ENCODE peak calls at places on chromosomes 13 and 19, in seven cellular contexts. O is heart left ventricle, M is right atrium auricular region, I is foreskin fibroblast, H is choroid plexus epithelial cell, L is right lobe of liver, F is fibroblast of pulmonary artery. S is an unnamed sample.

GRCh38 chr13:40161931-40162330 is 504.5 kb downstream of the FOXO1 start:
- DNase-seq in O (no peak), M (no peak), I (no peak), H (no peak), L (no peak), F (no peak), S (no peak)

GRCh38 chr13:99894105-99894504 is 77.5 kb downstream of the ZIC5 start:
- DNase-seq in O (no peak), M (peak), I (no peak), H (no peak), L (no peak), F (no peak), S (no peak)

GRCh38 chr13:46668302-46668720 is 115.3 kb downstream of the LRCH1 start:
- DNase-seq in O (peak), M (no peak), I (peak), H (peak), L (no peak), F (peak), S (no peak)

GRCh38 chr13:77860621-77861020 is 58.0 kb downstream of the EDNRB start:
- DNase-seq in O (no peak), M (no peak), I (peak), H (peak), L (no peak), F (peak), S (no peak)

GRCh38 chr19:13098291-13099072 is 4.2 kb downstream of the LYL1 start:
- DNase-seq in O (no peak), M (no peak), I (peak), H (peak), L (no peak), F (peak), S (no peak)

GRCh38 chr13:98393873-98394272 is 183.0 kb downstream of the STK24 start:
- DNase-seq in O (no peak), M (peak), I (no peak), H (no peak), L (no peak), F (no peak), S (no peak)

GRCh38 chr13:51832471-51833152 is 12.4 kb downstream of the TMEM272 start:
- DNase-seq in O (peak), M (peak), I (peak), H (peak), L (no peak), F (peak), S (no peak)

GRCh38 chr19:58395220-58395978 is at the start of gene RNF225:
- DNase-seq in O (no peak), M (no peak), I (peak), H (no peak), L (no peak), F (no peak), S (no peak)

GRCh38 chr13:51066091-51066831 is 44.8 kb downstream of the C13orf42 start:
- DNase-seq in O (peak), M (no peak), I (no peak), H (peak), L (no peak), F (no peak), S (no peak)

GRCh38 chr19:8045872-8046568 is 6.5 kb upstream of the CCL25 start:
- DNase-seq in O (no peak), M (no peak), I (no peak), H (no peak), L (no peak), F (no peak), S (no peak)

GRCh38 chr19:47215581-47215980 is 15.4 kb downstream of the BBC3 start:
- DNase-seq in O (no peak), M (no peak), I (no peak), H (no peak), L (no peak), F (no peak), S (no peak)

GRCh38 chr13:73450583-73450982 is 391.8 kb downstream of the KLF5 start:
- DNase-seq in O (no peak), M (no peak), I (no peak), H (peak), L (no peak), F (no peak), S (no peak)

GRCh38 chr19:7632340-7633203 is 947 bp downstream of the PCP2 start:
- DNase-seq in O (no peak), M (no peak), I (no peak), H (no peak), L (no peak), F (no peak), S (no peak)

GRCh38 chr19:15107056-15108010 is at the start of gene SYDE1:
- DNase-seq in O (peak), M (peak), I (peak), H (peak), L (no peak), F (peak), S (peak)

GRCh38 chr13:46184277-46184699 is 2.3 kb upstream of the LCP1 start:
- DNase-seq in O (no peak), M (no peak), I (peak), H (peak), L (no peak), F (peak), S (peak)

GRCh38 chr13:25168800-25169199 is 3.3 kb downstream of the AMER2 start:
- DNase-seq in O (no peak), M (no peak), I (no peak), H (no peak), L (no peak), F (no peak), S (no peak)

GRCh38 chr19:751501-752341 is 809 bp downstream of the MISP start:
- DNase-seq in O (no peak), M (peak), I (peak), H (peak), L (no peak), F (peak), S (no peak)

GRCh38 chr13:113741101-113741731 is 17.8 kb upstream of the TMEM255B start:
- DNase-seq in O (no peak), M (no peak), I (no peak), H (no peak), L (no peak), F (no peak), S (no peak)

GRCh38 chr13:113740661-113741060 is 18.4 kb upstream of the TMEM255B start:
- DNase-seq in O (no peak), M (no peak), I (no peak), H (no peak), L (peak), F (no peak), S (no peak)

GRCh38 chr13:113742445-113743120 is 16.4 kb upstream of the TMEM255B start:
- DNase-seq in O (no peak), M (no peak), I (no peak), H (no peak), L (peak), F (no peak), S (no peak)

GRCh38 chr13:113743366-113744195 is 15.4 kb upstream of the TMEM255B start:
- DNase-seq in O (no peak), M (no peak), I (no peak), H (no peak), L (peak), F (no peak), S (no peak)

GRCh38 chr13:113742000-113742441 is 17.0 kb upstream of the TMEM255B start:
- DNase-seq in O (no peak), M (no peak), I (peak), H (peak), L (peak), F (peak), S (peak)
- TF ChIP-seq CTCF in O (no peak), M (no peak), I (no peak), H (peak), L (no peak), F (peak), S (no peak)

GRCh38 chr19:10895363-10895762 is 24.0 kb downstream of the CARM1 start:
- DNase-seq in O (no peak), M (no peak), I (no peak), H (no peak), L (no peak), F (no peak), S (no peak)

GRCh38 chr19:10896851-10897526 is 25.6 kb downstream of the CARM1 start:
- DNase-seq in O (no peak), M (no peak), I (no peak), H (peak), L (no peak), F (no peak), S (no peak)

GRCh38 chr19:10894911-10895213 is 23.5 kb downstream of the CARM1 start:
- DNase-seq in O (no peak), M (no peak), I (no peak), H (no peak), L (no peak), F (no peak), S (no peak)

GRCh38 chr19:10898633-10899032 is 27.3 kb downstream of the CARM1 start:
- DNase-seq in O (no peak), M (no peak), I (no peak), H (no peak), L (no peak), F (no peak), S (no peak)

DNA sequence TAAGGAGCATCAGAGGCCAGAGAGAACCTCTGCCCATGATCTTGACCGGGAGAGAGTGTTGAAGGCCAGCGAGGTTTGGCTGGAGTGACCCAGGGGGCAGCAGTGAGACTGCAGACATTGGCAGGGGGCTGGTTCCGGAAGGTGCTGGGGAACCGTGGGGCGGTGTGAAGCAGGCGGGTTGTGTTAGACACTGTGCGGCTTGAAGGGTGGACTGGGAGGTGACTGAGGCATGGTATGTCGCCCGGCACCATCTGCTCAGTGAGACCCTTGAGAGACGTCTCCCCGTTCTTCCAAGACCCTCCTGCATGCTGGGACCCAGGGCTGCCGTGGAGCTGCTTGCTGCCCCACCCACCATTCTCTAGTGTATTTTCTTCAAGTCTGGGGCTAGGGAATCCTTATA is 24.6 kb downstream of the CARM1 start:
- DNase-seq in O (no peak), M (no peak), I (no peak), H (no peak), L (no peak), F (no peak), S (peak)
- TF ChIP-seq CTCF in O (no peak), M (no peak), I (no peak), H (peak), L (no peak), F (no peak), S (no peak)

DNA sequence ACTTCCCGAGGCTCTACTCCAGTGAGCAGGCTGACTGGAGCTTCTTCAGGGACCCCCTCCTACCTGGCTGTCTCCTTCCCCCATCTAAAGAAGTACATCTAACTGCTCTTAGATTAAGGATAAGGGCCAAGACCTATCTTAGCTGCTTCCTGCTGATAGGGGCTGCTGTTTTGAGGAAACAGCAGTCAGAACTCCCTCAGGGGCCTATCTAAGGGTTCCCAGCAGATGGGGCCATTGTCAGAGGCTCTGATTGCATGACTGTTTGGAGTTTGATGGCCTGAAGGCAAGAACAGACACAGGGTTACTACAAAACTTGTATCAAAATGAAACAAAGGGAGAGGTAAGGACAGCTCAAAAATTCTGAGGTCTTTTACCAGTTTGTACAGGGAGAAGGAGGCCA is 2636.9 kb upstream of the PCDH20 start:
- DNase-seq in O (no peak), M (no peak), I (no peak), H (no peak), L (no peak), F (no peak), S (no peak)
- TF ChIP-seq CTCF in O (no peak), M (no peak), I (no peak), H (no peak), L (no peak), F (no peak), S (no peak)

GRCh38 chr19:29467824-29468401 is 57.9 kb upstream of the VSTM2B start:
- DNase-seq in O (no peak), M (no peak), I (no peak), H (peak), L (no peak), F (peak), S (no peak)
- TF ChIP-seq CTCF in O (no peak), M (no peak), I (peak), H (no peak), L (peak), F (peak), S (no peak)

DNA sequence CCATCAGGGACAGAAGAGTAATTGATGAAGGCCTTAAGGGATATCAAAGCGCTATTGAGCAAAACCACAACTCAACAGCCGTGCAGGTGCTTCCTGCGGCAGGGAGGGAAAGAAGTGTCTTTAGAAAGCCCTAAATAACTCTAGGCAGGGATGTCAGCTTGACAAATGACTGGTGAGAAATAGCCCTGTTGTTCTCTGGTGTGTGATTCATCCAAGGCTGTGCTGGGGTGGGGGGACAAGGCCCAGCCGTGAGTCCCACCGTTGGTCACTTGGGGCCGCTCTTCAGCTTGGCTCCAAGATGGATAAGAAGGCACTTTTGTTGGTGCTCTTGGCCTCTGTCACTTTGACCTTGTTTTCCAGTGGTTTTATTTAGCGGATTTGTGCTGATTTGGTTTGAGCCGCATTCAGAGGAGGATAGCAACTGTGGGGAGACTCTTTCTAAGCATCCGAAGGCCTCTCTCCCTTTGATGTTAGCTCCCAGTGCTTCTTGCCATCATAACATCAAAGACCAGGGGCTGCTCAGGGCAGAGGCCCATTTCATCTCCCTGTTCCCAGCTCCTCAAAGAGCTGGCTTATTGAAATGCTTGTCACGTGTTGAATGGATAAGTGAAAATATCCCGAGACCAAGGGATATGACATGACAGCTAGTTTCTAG is 130.3 kb upstream of the SERP2 start:
- DNase-seq in O (peak), M (peak), I (peak), H (peak), L (no peak), F (peak), S (no peak)
- TF ChIP-seq CTCF in O (peak), M (no peak), I (no peak), H (peak), L (no peak), F (peak), S (no peak)

GRCh38 chr13:101982903-101983302 is 418.9 kb downstream of the FGF14 start:
- DNase-seq in O (no peak), M (no peak), I (no peak), H (no peak), L (no peak), F (no peak), S (no peak)

GRCh38 chr13:101979825-101980224 is 422.0 kb downstream of the FGF14 start:
- DNase-seq in O (no peak), M (no peak), I (no peak), H (no peak), L (no peak), F (no peak), S (no peak)

GRCh38 chr13:101977475-101977874 is 424.4 kb downstream of the FGF14 start:
- DNase-seq in O (no peak), M (no peak), I (no peak), H (no peak), L (no peak), F (no peak), S (no peak)

DNA sequence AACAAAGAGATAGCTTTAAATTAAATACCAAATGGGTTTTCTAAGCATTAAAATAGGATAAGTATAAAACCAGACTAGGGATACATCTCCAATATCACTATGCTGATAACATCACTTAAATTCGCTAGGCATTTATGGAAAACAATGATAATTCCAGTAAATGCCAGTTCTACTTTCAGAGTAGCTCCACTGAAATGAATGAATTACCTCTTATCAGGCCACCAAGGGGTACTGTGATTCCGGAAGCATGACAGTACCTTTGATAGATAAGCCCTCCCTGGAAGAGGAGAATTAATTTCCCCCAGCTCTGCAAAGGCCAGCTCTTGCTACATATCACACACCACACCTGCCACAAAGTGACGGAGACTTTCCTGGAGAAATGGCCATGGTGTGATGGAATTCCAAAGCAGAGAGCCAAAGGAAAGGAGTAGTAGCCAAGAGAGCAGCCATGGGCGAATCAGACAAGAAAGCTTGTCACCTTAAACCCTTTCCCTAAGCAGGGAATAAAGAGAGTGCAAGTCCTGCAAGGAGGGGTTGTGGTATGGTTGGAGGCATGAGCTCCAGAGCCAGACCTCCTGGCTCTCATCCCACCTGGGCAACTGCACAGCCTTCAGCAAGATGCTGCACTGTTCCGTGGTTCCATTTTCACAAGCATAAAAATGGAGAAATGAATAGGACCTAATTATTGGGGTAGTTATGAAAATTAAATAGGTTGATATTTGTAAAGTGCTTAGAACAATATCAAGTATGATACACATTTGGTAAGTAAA is 423.1 kb downstream of the FGF14 start:
- DNase-seq in O (peak), M (no peak), I (no peak), H (no peak), L (no peak), F (no peak), S (no peak)
- TF ChIP-seq CTCF in O (no peak), M (no peak), I (no peak), H (no peak), L (no peak), F (no peak), S (no peak)

S was measured in glutamatergic neuron.